ENCODE peak calls at places on chromosomes 2 and 18, in five cellular contexts. U is dorsolateral prefrontal cortex, Z is psoas muscle, V is glutamatergic neuron, X is GM13976. D is an unnamed sample.
A peak's percentile ranks its signal among the peaks of the same experiment; 100 is the strongest.

GRCh38 chr2:159946326-159946992 is 116.0 kb downstream of the PLA2R1 start:
- DNase-seq in U (no peak), Z (no peak), V (no peak), X (no peak), D (no peak)

GRCh38 chr2:189350515-189351209 is 90.6 kb upstream of the WDR75 start:
- DNase-seq in U (no peak), Z (no peak), V (no peak), X (no peak), D (no peak)

GRCh38 chr18:55031164-55031563 is 71.9 kb upstream of the CCDC68 start:
- DNase-seq in U (no peak), Z (no peak), V (no peak), X (no peak), D (no peak)

GRCh38 chr2:96868555-96869280 is 1.2 kb downstream of the SEMA4C start:
- DNase-seq in U (peak; percentile 66), Z (peak; percentile 92), V (peak; percentile 91), X (peak; percentile 91), D (peak; percentile 87)

GRCh38 chr2:172148246-172148645 is 45.5 kb upstream of the DLX2 start:
- DNase-seq in U (no peak), Z (no peak), V (no peak), X (no peak), D (no peak)

GRCh38 chr2:42928692-42929576 is 136.6 kb upstream of the HAAO start:
- DNase-seq in U (no peak), Z (no peak), V (peak; percentile 57), X (no peak), D (no peak)

GRCh38 chr2:88451647-88452150 is 794 bp downstream of the FOXI3 start:
- DNase-seq in U (no peak), Z (no peak), V (peak; percentile 47), X (peak; percentile 32), D (no peak)

GRCh38 chr2:136306801-136307200 is 188.9 kb upstream of the CXCR4 start:
- DNase-seq in U (no peak), Z (no peak), V (no peak), X (no peak), D (no peak)

GRCh38 chr18:47247833-47248609 is 3.4 kb downstream of the SKOR2 start:
- DNase-seq in U (no peak), Z (no peak), V (peak; percentile 38), X (no peak), D (no peak)

GRCh38 chr2:207993141-207993763 is 32.1 kb downstream of the PLEKHM3 start:
- DNase-seq in U (no peak), Z (no peak), V (no peak), X (peak; percentile 21), D (peak; percentile 24)

GRCh38 chr2:33786881-33787280 is 187.8 kb upstream of the FAM98A start:
- DNase-seq in U (no peak), Z (no peak), V (no peak), X (no peak), D (no peak)

GRCh38 chr2:33785201-33786106 is 186.4 kb upstream of the FAM98A start:
- DNase-seq in U (no peak), Z (no peak), V (no peak), X (peak; percentile 50), D (peak; percentile 47)

GRCh38 chr2:33777791-33778190 is 178.7 kb upstream of the FAM98A start:
- DNase-seq in U (no peak), Z (no peak), V (no peak), X (no peak), D (no peak)

GRCh38 chr2:33784488-33784887 is 185.4 kb upstream of the FAM98A start:
- DNase-seq in U (no peak), Z (no peak), V (no peak), X (no peak), D (no peak)

DNA sequence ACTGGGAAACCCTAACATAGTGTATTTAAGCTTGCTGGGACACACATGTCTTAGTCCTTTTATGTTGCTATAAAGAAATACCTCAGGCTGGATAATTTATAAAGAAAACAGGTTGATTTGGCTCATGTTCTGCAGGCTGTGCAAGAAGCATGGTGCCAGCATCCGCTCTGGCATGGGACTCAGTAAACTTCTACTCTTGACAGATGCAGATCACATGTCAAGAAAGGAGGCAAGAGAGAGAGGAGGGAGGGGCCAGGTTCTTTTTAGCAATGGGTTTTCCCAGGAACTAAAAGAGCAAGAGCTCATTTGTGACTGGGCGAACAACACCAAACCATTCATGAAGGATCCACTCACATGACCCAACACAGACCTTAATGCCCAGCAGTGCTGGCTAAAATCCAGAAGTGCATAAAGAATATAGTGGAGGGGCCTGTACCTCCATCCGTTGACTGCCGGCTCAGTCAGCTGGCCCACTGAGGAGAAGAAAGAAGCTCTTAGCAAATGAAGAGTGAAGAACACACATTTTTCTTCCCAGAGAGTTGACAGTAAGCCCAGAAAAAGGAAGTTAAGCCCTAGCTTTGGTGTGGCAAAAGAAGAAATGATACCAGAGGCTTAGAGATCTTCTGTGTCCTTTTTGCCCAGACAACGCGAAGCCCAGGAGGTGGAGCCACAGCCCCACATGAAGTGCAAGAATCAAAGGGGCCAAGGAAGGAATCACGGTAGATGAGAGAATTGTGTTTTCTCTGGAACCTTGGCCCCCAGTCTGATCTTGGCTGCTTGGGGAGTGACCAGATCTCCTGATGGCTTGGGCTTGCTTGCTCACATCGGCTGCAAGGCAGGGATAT is 183.5 kb upstream of the FAM98A start:
- DNase-seq in U (no peak), Z (no peak), V (no peak), X (no peak), D (no peak)
- TF ChIP-seq CTCF in U (peak; percentile 25), Z (no peak), V (no peak), X (no peak), D (no peak)

DNA sequence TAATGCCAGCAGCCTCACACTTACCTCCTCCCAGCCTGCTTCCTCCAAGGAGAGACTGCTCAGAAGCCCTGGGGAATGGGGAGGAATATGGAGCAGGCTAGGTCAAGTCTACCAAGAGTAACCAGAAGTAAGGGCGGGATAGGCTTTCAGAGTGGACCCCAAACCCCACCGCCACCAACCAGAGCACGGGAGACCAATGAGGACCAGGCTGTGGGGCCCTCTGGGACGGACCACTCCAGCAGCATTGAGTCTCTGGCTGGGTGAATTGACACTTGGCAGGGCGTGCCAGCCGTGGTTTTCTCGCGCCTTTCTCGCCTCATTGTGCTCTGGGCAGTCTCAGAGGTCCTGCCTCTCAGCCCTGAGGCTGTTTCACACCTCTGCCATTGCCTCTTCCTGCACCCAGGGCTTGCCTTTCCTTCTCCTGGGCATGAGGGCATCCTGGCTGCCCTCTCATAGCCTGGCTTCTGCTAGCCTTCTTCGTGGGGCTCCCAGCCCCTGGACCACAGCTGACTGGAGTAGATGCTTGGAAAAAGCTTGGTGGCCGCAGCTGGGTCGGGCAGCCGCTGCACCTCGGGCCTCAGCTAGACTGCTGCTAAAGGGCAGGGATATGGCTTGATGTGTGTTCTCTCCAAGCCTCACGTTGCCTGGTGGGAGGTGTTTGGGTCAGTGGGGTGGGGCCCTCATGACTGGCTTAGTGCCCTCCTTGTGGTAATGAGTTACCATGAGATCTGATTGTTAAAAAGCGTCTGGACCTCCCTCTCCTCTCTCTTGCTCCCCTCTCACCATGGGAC is 40.5 kb upstream of the HS6ST1 start:
- DNase-seq in U (no peak), Z (no peak), V (no peak), X (no peak), D (no peak)
- TF ChIP-seq CTCF in U (no peak), Z (no peak), V (no peak), X (no peak), D (no peak)

GRCh38 chr2:105774781-105775337 is 30.1 kb downstream of the NCK2 start:
- DNase-seq in U (no peak), Z (no peak), V (no peak), X (no peak), D (no peak)

GRCh38 chr2:105775809-105776559 is 31.3 kb downstream of the NCK2 start:
- DNase-seq in U (no peak), Z (no peak), V (no peak), X (peak; percentile 54), D (no peak)

GRCh38 chr2:105777071-105777482 is 32.4 kb downstream of the NCK2 start:
- DNase-seq in U (no peak), Z (no peak), V (no peak), X (no peak), D (no peak)

GRCh38 chr2:105777506-105778343 is 33.0 kb downstream of the NCK2 start:
- DNase-seq in U (no peak), Z (no peak), V (no peak), X (no peak), D (no peak)

DNA sequence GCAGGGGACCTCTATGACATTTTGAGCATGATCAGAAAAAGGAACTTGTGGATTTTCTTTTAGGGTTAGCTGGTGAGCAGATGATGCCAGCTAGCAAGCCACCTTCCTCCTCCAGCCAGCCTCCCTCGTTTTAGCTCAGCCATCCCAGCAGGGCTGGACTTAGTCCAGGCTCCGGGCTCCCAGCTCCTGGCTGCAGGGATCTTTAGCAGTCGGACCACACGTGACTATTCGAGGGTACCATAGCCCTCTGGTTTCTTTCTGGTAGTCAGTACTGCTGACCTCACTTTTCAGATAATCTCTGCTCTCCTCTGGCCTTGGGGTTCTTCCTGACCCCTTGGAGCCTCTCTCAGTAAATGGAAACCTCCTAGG is 31.8 kb downstream of the NCK2 start:
- DNase-seq in U (peak; percentile 59), Z (no peak), V (no peak), X (no peak), D (no peak)
- TF ChIP-seq CTCF in U (no peak), Z (no peak), V (no peak), X (no peak), D (no peak)

DNA sequence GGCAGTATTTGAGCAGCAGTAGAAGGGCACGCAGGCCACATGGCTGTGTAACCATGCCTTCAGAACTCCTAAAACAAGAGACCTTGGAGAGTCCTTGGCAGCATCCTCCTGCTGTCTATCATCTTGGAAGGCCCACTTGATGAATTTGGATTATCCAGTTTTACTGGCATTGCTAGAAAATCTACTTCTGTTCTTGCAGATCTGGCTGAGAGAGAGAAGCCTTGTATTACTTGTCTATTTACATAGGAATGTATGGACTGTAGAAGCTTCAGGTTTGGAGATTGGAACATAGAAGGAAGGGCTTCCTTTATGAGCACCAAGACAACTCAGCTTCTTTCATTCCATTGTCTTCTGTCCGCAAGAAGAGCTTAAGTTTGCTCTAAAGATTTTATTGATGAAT is 16.1 kb upstream of the GPBAR1 start:
- DNase-seq in U (no peak), Z (no peak), V (no peak), X (no peak), D (no peak)
- TF ChIP-seq CTCF in U (no peak), Z (no peak), V (no peak), X (no peak), D (no peak)

GRCh38 chr2:18791172-18791797 is 201.9 kb upstream of the NT5C1B start:
- DNase-seq in U (no peak), Z (no peak), V (no peak), X (no peak), D (no peak)
- TF ChIP-seq CTCF in U (no peak), Z (no peak), V (no peak), X (no peak), D (no peak)

DNA sequence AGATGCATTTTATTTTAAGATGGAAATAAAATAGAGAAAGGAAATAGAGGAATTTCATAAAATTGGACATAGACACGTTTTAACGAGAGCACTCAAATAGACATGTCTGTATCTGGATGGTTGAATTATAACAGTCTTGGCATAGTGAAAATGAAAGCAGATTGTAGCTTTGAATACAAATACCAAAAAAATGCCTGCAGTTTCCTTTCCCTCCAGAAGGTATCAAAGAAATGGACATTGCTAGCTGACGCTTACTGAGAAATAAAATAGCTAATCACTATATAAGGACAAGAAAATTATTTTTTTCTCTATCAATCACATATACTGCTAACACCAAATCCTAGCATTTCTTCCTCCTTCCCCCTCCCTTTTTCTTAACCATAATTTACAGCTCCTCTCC is 11.4 kb upstream of the MAPRE2 start:
- DNase-seq in U (no peak), Z (no peak), V (no peak), X (peak; percentile 29), D (peak; percentile 36)
- TF ChIP-seq CTCF in U (no peak), Z (peak; percentile 17), V (no peak), X (no peak), D (no peak)